ENCODE peak calls at places on chromosomes 4 and X, in four cellular contexts. F is suprapubic skin; E is naive thymus-derived CD4-positive, alpha-beta T cell; K is pancreas. B is an unnamed sample.

GRCh38 chr4:115537387-115537786 is 424.0 kb upstream of the NDST4 start:
- DNase-seq in K (no peak), E (no peak), F (no peak), B (no peak)

GRCh38 chr4:84814100-84814750 is 152.3 kb downstream of the WDFY3 start:
- DNase-seq in K (peak), E (no peak), F (no peak), B (no peak)

GRCh38 chrX:28189011-28189410 is 207.8 kb upstream of the DCAF8L1 start:
- DNase-seq in K (no peak), F (no peak), E (no peak), B (no peak)

GRCh38 chrX:22577181-22577580 is 304.5 kb downstream of the CBLL2 start:
- DNase-seq in F (no peak), K (no peak), E (no peak), B (no peak)

GRCh38 chr4:56803473-56803872 is 18.0 kb downstream of the SPINK2 start:
- DNase-seq in E (no peak), F (no peak), K (no peak), B (no peak)

GRCh38 chrX:110087485-110088356 is 84.8 kb downstream of the TMEM164 start:
- DNase-seq in K (no peak), F (no peak), E (no peak), B (no peak)

GRCh38 chr4:27023366-27023765 is 162.7 kb downstream of the STIM2 start:
- DNase-seq in F (no peak), E (no peak), K (no peak), B (no peak)

GRCh38 chr4:112767386-112767785 is 130.4 kb downstream of the LARP7 start:
- DNase-seq in E (no peak), F (no peak), K (no peak), B (no peak)

GRCh38 chr4:154877110-154877760 is 96.2 kb downstream of the RBM46 start:
- DNase-seq in E (no peak), F (no peak), K (no peak), B (no peak)

GRCh38 chrX:130086414-130087207 is 23.7 kb downstream of the ELF4 start:
- DNase-seq in F (no peak), K (no peak), E (peak), B (no peak)

GRCh38 chr4:181863846-181864245 is 379.4 kb upstream of the TENM3 start:
- DNase-seq in E (no peak), F (no peak), K (no peak), B (no peak)

GRCh38 chrX:115625577-115626301 is 64.8 kb downstream of the PLS3 start:
- DNase-seq in E (no peak), F (no peak), K (no peak), B (peak)

GRCh38 chr4:137861682-137862081 is 329.4 kb upstream of the PCDH18 start:
- DNase-seq in F (no peak), K (no peak), E (no peak), B (no peak)

GRCh38 chr4:30837131-30837539 is 117.0 kb downstream of the PCDH7 start:
- DNase-seq in F (no peak), E (no peak), K (no peak), B (no peak)

GRCh38 chr4:41432889-41433288 is 105.1 kb upstream of the LIMCH1 start:
- DNase-seq in F (no peak), K (no peak), E (no peak), B (no peak)

GRCh38 chr4:95572304-95572991 is 23.7 kb upstream of the UNC5C start:
- DNase-seq in K (peak), E (no peak), F (no peak), B (peak)

GRCh38 chr4:119536572-119537528 is 91.8 kb downstream of the PDE5A start:
- DNase-seq in F (no peak), E (no peak), K (no peak), B (no peak)

GRCh38 chrX:85808217-85808616 is 239.1 kb downstream of the CHM start:
- DNase-seq in K (no peak), F (no peak), E (no peak), B (no peak)

GRCh38 chrX:124086411-124086810 is 124.9 kb downstream of the STAG2 start:
- DNase-seq in F (no peak), E (peak), K (no peak), B (no peak)

GRCh38 chr4:145626623-145626982 is 7.4 kb downstream of the MMAA start:
- DNase-seq in F (no peak), K (no peak), E (no peak), B (no peak)

GRCh38 chr4:170248576-170248975 is 158.8 kb upstream of the AADAT start:
- DNase-seq in E (no peak), F (no peak), K (no peak), B (no peak)

GRCh38 chr4:75678965-75679364 is 5.8 kb upstream of the G3BP2 start:
- DNase-seq in K (no peak), F (no peak), E (no peak), B (no peak)

DNA sequence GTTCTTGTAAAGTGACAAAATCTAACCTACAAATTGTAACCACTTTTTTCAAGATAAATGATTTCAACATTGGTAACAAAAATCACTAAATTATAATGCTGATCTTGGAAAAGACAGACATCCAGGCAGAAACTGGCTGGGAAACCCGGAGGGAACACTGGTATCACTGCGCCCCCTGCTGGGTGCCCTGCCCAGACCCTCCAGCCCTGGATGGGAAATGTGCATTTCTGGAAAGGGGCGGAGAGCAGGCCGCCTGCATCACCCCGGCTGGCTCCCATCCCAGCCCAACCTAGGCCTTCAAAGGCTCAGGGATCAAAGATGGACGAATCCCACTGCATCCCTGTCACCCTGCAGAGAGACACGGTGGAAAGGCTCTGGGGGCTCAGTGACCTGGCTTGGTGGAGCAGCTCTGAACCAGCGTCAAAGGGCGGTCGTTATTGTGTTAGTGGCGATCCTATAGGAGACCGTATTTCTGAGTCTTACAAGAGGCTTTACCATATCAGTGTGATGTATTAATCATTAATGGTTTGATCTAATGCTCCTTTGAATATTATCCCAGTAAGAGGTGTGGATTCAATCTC is 37.3 kb downstream of the ACOX3 start:
- DNase-seq in F (peak), K (peak), E (peak), B (peak)
- H3K27ac ChIP-seq in F (no peak), K (no peak), E (no peak), B (no peak)

GRCh38 chr4:2462218-2462991 is 6.5 kb upstream of the RNF4 start:
- DNase-seq in K (peak), F (no peak), E (peak), B (peak)
- H3K27ac ChIP-seq in K (no peak), F (no peak), E (peak), B (no peak)

DNA sequence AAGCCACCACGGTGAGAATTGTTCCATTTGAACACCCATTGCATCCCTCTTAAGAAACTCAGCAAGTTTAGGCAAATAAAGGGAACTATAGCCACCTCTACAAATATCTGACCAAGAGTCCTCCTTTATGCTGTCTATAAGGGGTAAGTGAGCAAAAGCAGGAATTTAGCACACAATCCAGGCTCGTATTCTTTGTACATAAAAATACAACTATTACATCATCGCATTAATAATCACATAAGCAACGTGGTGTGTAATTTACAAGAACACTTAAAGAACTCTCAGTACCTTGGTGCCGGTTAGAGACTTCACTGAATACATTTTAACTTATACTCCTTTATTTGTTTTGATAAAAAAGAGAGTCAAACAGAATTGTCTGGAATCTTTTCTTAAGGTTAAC is 38.8 kb downstream of the PALLD start:
- DNase-seq in E (no peak), K (no peak), F (no peak), B (no peak)
- H3K27ac ChIP-seq in E (no peak), K (no peak), F (no peak), B (no peak)

GRCh38 chr4:86593726-86594558 is at the start of gene PTPN13:
- DNase-seq in F (peak), E (peak), K (peak), B (peak)

GRCh38 chr4:86595426-86595805 is 1.3 kb downstream of the PTPN13 start:
- DNase-seq in K (no peak), E (no peak), F (no peak), B (no peak)

GRCh38 chr4:86596802-86597201 is 2.7 kb downstream of the PTPN13 start:
- DNase-seq in F (no peak), K (no peak), E (no peak), B (no peak)

GRCh38 chr4:86592553-86593249 is 1.4 kb upstream of the PTPN13 start:
- DNase-seq in E (no peak), F (no peak), K (no peak), B (no peak)

GRCh38 chr4:86594559-86595425 is 677 bp downstream of the PTPN13 start:
- DNase-seq in F (peak), K (peak), E (no peak), B (peak)
- H3K27ac ChIP-seq in F (peak), K (peak), E (no peak), B (peak)

DNA sequence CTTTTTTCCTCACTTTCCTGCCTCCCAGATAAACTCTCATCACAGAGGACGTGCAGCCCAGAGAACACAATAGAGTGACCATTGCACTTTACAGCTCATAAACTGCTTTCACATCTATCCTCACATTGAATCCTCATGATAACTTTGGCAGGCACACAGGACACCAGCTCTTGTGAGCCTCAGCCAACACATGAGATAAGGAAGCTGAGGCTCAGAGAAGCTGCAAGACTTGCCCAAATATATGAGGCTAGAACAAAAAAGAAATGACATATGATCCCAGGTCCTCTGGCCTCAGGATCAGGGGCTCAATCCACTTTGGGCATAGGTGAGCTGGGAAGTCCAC is 85.0 kb upstream of the CPEB2 start:
- DNase-seq in E (no peak), F (no peak), K (no peak), B (no peak)
- H3K27ac ChIP-seq in E (no peak), F (peak), K (no peak), B (no peak)

DNA sequence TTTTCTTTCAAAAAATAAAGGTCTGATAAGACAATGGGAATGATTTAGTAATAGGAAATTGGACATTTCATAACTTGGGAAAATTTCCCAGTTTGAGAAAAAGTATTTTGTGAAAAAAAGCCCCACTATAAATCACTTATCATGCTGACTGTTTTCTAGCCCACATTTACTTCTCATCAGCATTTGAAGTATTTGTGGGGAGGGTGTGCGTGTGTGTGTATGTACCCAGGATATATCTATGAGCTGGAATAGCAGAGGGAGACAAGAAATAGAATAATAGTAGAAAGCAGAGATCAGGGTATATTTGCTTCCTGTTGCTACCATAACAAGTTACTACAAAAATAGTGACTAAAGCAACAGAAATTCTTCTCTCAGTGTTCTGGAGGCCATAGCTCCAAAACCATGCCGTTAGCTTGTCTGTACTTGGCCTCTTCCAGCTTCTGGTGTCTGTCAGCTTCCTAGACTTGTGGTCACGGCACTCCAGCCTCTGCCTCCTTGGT is 139.8 kb downstream of the PTTG2 start:
- DNase-seq in E (no peak), F (no peak), K (no peak), B (no peak)
- H3K27ac ChIP-seq in E (no peak), F (peak), K (no peak), B (peak)

GRCh38 chr4:15912961-15913630 is 25.4 kb downstream of the FGFBP1 start:
- DNase-seq in F (peak), K (no peak), E (no peak), B (no peak)

GRCh38 chr4:15914291-15914690 is 24.2 kb downstream of the FGFBP1 start:
- DNase-seq in F (no peak), K (no peak), E (no peak), B (no peak)

GRCh38 chr4:15912236-15912635 is 26.3 kb downstream of the FGFBP1 start:
- DNase-seq in F (peak), K (no peak), E (no peak), B (no peak)

GRCh38 chr4:15914736-15915135 is 23.8 kb downstream of the FGFBP1 start:
- DNase-seq in K (no peak), E (no peak), F (no peak), B (no peak)

DNA sequence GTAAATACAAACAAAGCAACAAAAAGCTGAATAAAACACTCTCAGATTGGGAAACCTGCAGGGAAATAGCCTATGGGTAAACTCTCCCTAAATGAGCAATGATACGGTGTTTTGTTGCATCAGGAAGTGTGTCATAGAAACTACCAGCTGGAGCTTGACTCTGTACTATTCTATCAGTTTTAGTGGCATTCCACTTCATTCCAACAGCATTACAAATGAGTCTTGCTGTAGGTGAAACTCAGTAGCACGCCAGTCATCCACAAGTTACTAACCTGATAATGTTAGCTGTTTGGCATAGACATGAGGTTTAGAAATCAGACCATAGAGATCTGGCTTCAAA is 24.9 kb downstream of the FGFBP1 start:
- DNase-seq in K (no peak), E (no peak), F (no peak), B (no peak)
- H3K27ac ChIP-seq in K (no peak), E (no peak), F (no peak), B (no peak)

GRCh38 chrX:14779589-14779988 is 93.3 kb downstream of the FANCB start:
- DNase-seq in K (no peak), E (no peak), F (no peak), B (no peak)
- H3K27ac ChIP-seq in K (no peak), E (no peak), F (no peak), B (no peak)